ENCODE peak calls at places on chromosomes 5 and 9, in four cellular contexts. N, L, S and G are unnamed samples.

GRCh38 chr5:59519338-59519737 is 374.2 kb downstream of the PDE4D start:
- DNase-seq in N (no peak), L (no peak), S (no peak), G (no peak)

GRCh38 chr5:15008476-15008875 is 136.9 kb upstream of the ANKH start:
- DNase-seq in N (no peak), L (peak), S (no peak), G (peak)

GRCh38 chr5:55231476-55232193 is 1.8 kb downstream of the CCNO start:
- DNase-seq in N (no peak), L (no peak), S (no peak), G (no peak)

GRCh38 chr5:131379723-131380122 is 115.9 kb downstream of the CDC42SE2 start:
- DNase-seq in N (peak), L (no peak), S (peak), G (no peak)

GRCh38 chr9:114400772-114401171 is 13.0 kb upstream of the AKNA start:
- DNase-seq in N (no peak), L (no peak), S (no peak), G (no peak)

GRCh38 chr9:70514273-70514672 is 99.8 kb upstream of the KLF9 start:
- DNase-seq in N (no peak), L (no peak), S (no peak), G (no peak)

GRCh38 chr9:99262949-99263418 is 40.9 kb downstream of the SEC61B start:
- DNase-seq in N (no peak), L (no peak), S (no peak), G (no peak)

GRCh38 chr5:122478741-122479459 is 166.9 kb downstream of the SNCAIP start:
- DNase-seq in N (no peak), L (no peak), S (no peak), G (no peak)

GRCh38 chr5:89282832-89283510 is 400.0 kb upstream of the MEF2C start:
- DNase-seq in N (no peak), L (no peak), S (no peak), G (peak)

GRCh38 chr5:153717287-153717686 is 226.8 kb downstream of the GRIA1 start:
- DNase-seq in N (no peak), L (no peak), S (no peak), G (no peak)

GRCh38 chr9:26271495-26272122 is 593.4 kb upstream of the TUSC1 start:
- DNase-seq in N (no peak), L (no peak), S (no peak), G (no peak)

GRCh38 chr9:91426123-91426745 is 2.6 kb upstream of the NFIL3 start:
- DNase-seq in N (no peak), L (no peak), S (no peak), G (no peak)

GRCh38 chr5:88727705-88728313 is 155.2 kb downstream of the MEF2C start:
- DNase-seq in N (no peak), L (no peak), S (no peak), G (no peak)

GRCh38 chr9:11966804-11967203 is 726.4 kb upstream of the TYRP1 start:
- DNase-seq in N (no peak), L (no peak), S (no peak), G (no peak)

GRCh38 chr5:138789771-138790242 is 36.6 kb downstream of the CTNNA1 start:
- DNase-seq in N (no peak), L (no peak), S (no peak), G (peak)

GRCh38 chr5:150492621-150493020 is 15.3 kb upstream of the NDST1 start:
- DNase-seq in N (no peak), L (no peak), S (no peak), G (peak)

GRCh38 chr9:6564370-6564769 is 81.2 kb downstream of the GLDC start:
- DNase-seq in N (no peak), L (no peak), S (no peak), G (no peak)

GRCh38 chr9:132806723-132807421 is 71.2 kb downstream of the AK8 start:
- DNase-seq in N (no peak), L (no peak), S (no peak), G (no peak)

GRCh38 chr5:113047733-113048652 is 71.4 kb downstream of the DCP2 start:
- DNase-seq in N (no peak), L (no peak), S (no peak), G (no peak)